ENCODE peak calls at places on chromosome 21, in six cellular contexts. E is OCI-LY7, Y is PC-3, P is AG09309, T is HFF-Myc, A is epithelial cell of proximal tubule. W is an unnamed sample.

GRCh38 chr21:33760641-33761103 is 118.4 kb downstream of the ITSN1 start:
- DNase-seq in E (no peak), A (no peak), Y (no peak), P (peak; percentile 57), T (peak; percentile 44), W (no peak)

GRCh38 chr21:32382108-32382601 is 10.7 kb downstream of the URB1 start:
- DNase-seq in E (no peak), T (no peak), A (no peak), Y (peak; percentile 92), P (peak; percentile 84), W (no peak)

GRCh38 chr21:32515869-32516268 is 69.5 kb downstream of the TCP10L start:
- DNase-seq in T (no peak), A (no peak), Y (no peak), E (no peak), P (no peak), W (no peak)

GRCh38 chr21:17463441-17463840 is 49.4 kb upstream of the CXADR start:
- DNase-seq in P (peak; percentile 67), T (peak; percentile 74), A (peak; percentile 79), Y (no peak), E (no peak), W (no peak)

GRCh38 chr21:20942523-20942922 is 55.7 kb upstream of the NCAM2 start:
- DNase-seq in P (no peak), A (no peak), T (no peak), E (no peak), Y (no peak), W (no peak)

GRCh38 chr21:37550618-37551405 is 184.2 kb downstream of the DYRK1A start:
- DNase-seq in A (no peak), P (no peak), Y (no peak), E (no peak), T (no peak), W (no peak)

GRCh38 chr21:17925000-17925610 is 105.9 kb upstream of the C21orf91 start:
- DNase-seq in E (peak; percentile 76), Y (peak; percentile 83), T (peak; percentile 72), A (no peak), P (peak; percentile 5), W (peak; percentile 79)

GRCh38 chr21:33059319-33059894 is 10.5 kb upstream of the OLIG1 start:
- DNase-seq in Y (no peak), T (no peak), E (no peak), P (no peak), A (no peak), W (peak; percentile 12)

GRCh38 chr21:44869860-44870747 is 3.4 kb downstream of the PTTG1IP start:
- DNase-seq in A (peak; percentile 84), E (no peak), Y (peak; percentile 98), T (peak; percentile 77), P (peak; percentile 79), W (no peak)

GRCh38 chr21:42653492-42654061 is at the start of gene PDE9A:
- DNase-seq in A (no peak), P (no peak), Y (no peak), E (peak; percentile 51), T (no peak), W (no peak)

GRCh38 chr21:45516071-45516670 is 26.1 kb downstream of the SLC19A1 start:
- DNase-seq in A (no peak), Y (no peak), E (no peak), P (no peak), T (no peak), W (no peak)

GRCh38 chr21:42973309-42973990 is 912 bp upstream of the PKNOX1 start:
- DNase-seq in Y (no peak), T (no peak), A (no peak), P (no peak), E (no peak), W (no peak)

GRCh38 chr21:32403201-32403701 is 9.3 kb upstream of the EVA1C start:
- DNase-seq in E (peak; percentile 70), P (no peak), Y (peak; percentile 88), T (peak; percentile 66), A (no peak), W (peak; percentile 48)

GRCh38 chr21:43764576-43765495 is 11.3 kb downstream of the CSTB start:
- DNase-seq in P (no peak), Y (peak; percentile 54), A (no peak), T (no peak), E (no peak), W (no peak)

GRCh38 chr21:21196848-21197247 is 198.6 kb downstream of the NCAM2 start:
- DNase-seq in A (no peak), P (no peak), T (no peak), Y (no peak), E (no peak), W (no peak)

GRCh38 chr21:42223826-42224575 is 5.1 kb downstream of the ABCG1 start:
- DNase-seq in T (no peak), P (no peak), Y (no peak), E (no peak), A (no peak), W (no peak)

GRCh38 chr21:28867401-28867800 is 125.3 kb downstream of the LTN1 start:
- DNase-seq in P (peak; percentile 13), E (no peak), A (no peak), Y (no peak), T (no peak), W (no peak)

GRCh38 chr21:17196619-17197018 is 316.2 kb upstream of the CXADR start:
- DNase-seq in T (no peak), E (no peak), P (no peak), Y (no peak), A (no peak), W (no peak)

GRCh38 chr21:26946744-26947446 is 20.0 kb downstream of the ADAMTS5 start:
- DNase-seq in T (no peak), A (no peak), Y (no peak), P (no peak), E (no peak), W (no peak)

GRCh38 chr21:45169001-45169400 is 94.6 kb downstream of the ADARB1 start:
- DNase-seq in E (no peak), P (no peak), T (no peak), Y (no peak), A (no peak), W (no peak)

GRCh38 chr21:33945652-33946270 is 30.2 kb upstream of the ATP5PO start:
- DNase-seq in T (no peak), Y (no peak), E (no peak), P (no peak), A (no peak), W (no peak)

GRCh38 chr21:37045139-37045538 is 27.7 kb downstream of the PIGP start:
- DNase-seq in E (peak; percentile 49), Y (no peak), T (no peak), A (no peak), P (no peak), W (peak; percentile 34)

GRCh38 chr21:25639922-25640670 is 1.0 kb downstream of the JAM2 start:
- DNase-seq in E (peak; percentile 0), P (no peak), Y (no peak), A (no peak), T (no peak), W (peak; percentile 16)

GRCh38 chr21:20306836-20307235 is 691.4 kb upstream of the NCAM2 start:
- DNase-seq in P (no peak), E (no peak), Y (no peak), A (no peak), T (no peak), W (no peak)

GRCh38 chr21:42526379-42526727 is 12.7 kb downstream of the SLC37A1 start:
- DNase-seq in P (no peak), Y (no peak), T (no peak), A (no peak), E (no peak), W (no peak)

GRCh38 chr21:33685613-33686197 is 43.4 kb downstream of the ITSN1 start:
- DNase-seq in T (peak; percentile 10), P (peak; percentile 35), A (peak; percentile 70), Y (peak; percentile 24), E (no peak), W (no peak)

GRCh38 chr21:36700961-36701911 is 2.3 kb downstream of the SIM2 start:
- DNase-seq in T (no peak), A (no peak), P (no peak), Y (peak; percentile 57), E (no peak), W (no peak)

GRCh38 chr21:27425172-27425571 is 458.3 kb upstream of the ADAMTS5 start:
- DNase-seq in A (no peak), T (no peak), Y (no peak), E (no peak), P (no peak), W (no peak)

GRCh38 chr21:41071410-41071809 is 96.5 kb upstream of the BACE2 start:
- DNase-seq in A (no peak), P (no peak), E (peak; percentile 2), T (no peak), Y (peak; percentile 5), W (no peak)
- TF ChIP-seq CTCF in A (peak; percentile 27), P (no peak), E (peak; percentile 62), T (peak; percentile 28), Y (peak; percentile 50), W (peak; percentile 2)

GRCh38 chr21:15688016-15688415 is 41.8 kb upstream of the USP25 start:
- DNase-seq in A (no peak), T (no peak), E (no peak), P (no peak), Y (no peak), W (no peak)
- H3K4me3 ChIP-seq in A (no peak overlapping the region), T (no peak overlapping the region), E (no peak overlapping the region), P (no peak overlapping the region), Y (peak overlapping the region; percentile 23), W (no peak overlapping the region)

GRCh38 chr21:38678827-38679226 is 126.9 kb upstream of the ETS2 start:
- DNase-seq in A (no peak), T (no peak), Y (no peak), P (no peak), E (no peak), W (no peak)
- TF ChIP-seq CTCF in A (no peak), T (no peak), Y (no peak), P (no peak), E (no peak), W (no peak)

GRCh38 chr21:35428927-35429326 is 379.8 kb upstream of the RUNX1 start:
- DNase-seq in P (no peak), E (no peak), T (no peak), Y (no peak), A (no peak), W (no peak)
- H3K4me3 ChIP-seq in P (no peak overlapping the region), E (no peak overlapping the region), T (no peak overlapping the region), Y (no peak overlapping the region), A (no peak overlapping the region), W (no peak overlapping the region)

GRCh38 chr21:46634966-46635323 is 529 bp upstream of the PRMT2 start:
- DNase-seq in E (peak; percentile 69), T (peak; percentile 66), Y (peak; percentile 60), A (no peak), P (peak; percentile 73), W (peak; percentile 81)
- TF ChIP-seq CTCF in E (peak; percentile 53), T (no peak), Y (no peak), A (peak; percentile 18), P (peak; percentile 28), W (peak; percentile 4)

DNA sequence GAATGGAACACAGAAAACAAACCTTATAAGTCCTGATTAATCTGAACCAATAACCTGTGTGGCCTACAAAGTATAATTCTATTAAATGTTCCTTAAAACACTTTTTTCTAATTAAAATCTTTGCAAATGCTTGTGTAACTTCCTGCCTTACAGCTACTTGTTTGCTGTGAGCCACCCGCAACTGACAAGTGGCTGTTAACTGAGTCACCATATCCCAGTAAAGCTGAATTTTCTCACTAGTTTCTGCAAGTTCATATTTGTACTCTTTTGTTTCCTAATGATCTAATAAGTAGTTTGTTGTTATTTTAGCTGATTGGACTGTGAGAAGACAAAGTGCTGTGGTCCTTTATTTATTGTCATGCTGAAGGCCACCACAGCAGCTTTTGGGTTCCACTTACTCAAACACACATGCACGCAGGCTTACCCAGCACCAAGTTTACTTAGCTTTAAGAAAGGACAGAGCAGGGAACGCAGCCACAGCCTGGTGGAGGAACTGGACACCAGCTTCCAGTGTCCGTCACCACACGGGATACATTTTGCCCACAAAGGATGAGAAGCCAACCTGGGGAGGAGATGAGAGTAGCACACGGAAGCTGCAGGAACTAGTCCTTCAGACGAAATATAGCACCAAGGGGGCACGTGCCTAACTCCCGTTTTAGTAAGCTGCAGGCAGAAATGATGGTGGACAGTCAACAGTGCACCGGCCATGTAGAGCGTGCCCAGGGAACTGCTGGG is 47.8 kb downstream of the LCA5L start:
- DNase-seq in Y (no peak), T (no peak), E (no peak), A (no peak), P (no peak), W (no peak)
- H3K4me3 ChIP-seq in Y (no peak overlapping the region), T (no peak overlapping the region), E (no peak overlapping the region), A (no peak overlapping the region), P (no peak overlapping the region), W (no peak overlapping the region)

W was measured in GM12865.